ENCODE peak calls at places on chromosome 7, in four cellular contexts. I is fibroblast of lung, F is spleen, U is ascending aorta. M is an unnamed sample.

GRCh38 chr7:34136698-34137097 is 231.4 kb downstream of the BMPER start:
- DNase-seq in I (no peak), U (no peak), F (no peak), M (no peak)

GRCh38 chr7:101990811-101991418 is 173.5 kb downstream of the CUX1 start:
- DNase-seq in I (no peak), F (peak), U (no peak), M (no peak)

GRCh38 chr7:138239244-138239643 is 163.0 kb downstream of the AKR1D1 start:
- DNase-seq in F (no peak), I (peak), U (no peak), M (no peak)

GRCh38 chr7:142611566-142612250 is 137.6 kb upstream of the PRSS1 start:
- DNase-seq in U (no peak), F (no peak), I (no peak), M (no peak)

GRCh38 chr7:75531359-75531821 is 39.3 kb downstream of the SPDYE5 start:
- DNase-seq in I (peak), U (no peak), F (no peak), M (no peak)

GRCh38 chr7:93442478-93443224 is 131.9 kb downstream of the CALCR start:
- DNase-seq in I (peak), U (no peak), F (no peak), M (no peak)

GRCh38 chr7:94003446-94004023 is 620 bp downstream of the BET1 start:
- DNase-seq in F (no peak), I (peak), U (no peak), M (no peak)

GRCh38 chr7:25856056-25856780 is 295.8 kb upstream of the NFE2L3 start:
- DNase-seq in F (no peak), I (no peak), U (no peak), M (no peak)

GRCh38 chr7:133540096-133540860 is 287.4 kb downstream of the EXOC4 start:
- DNase-seq in I (peak), U (no peak), F (no peak), M (no peak)

GRCh38 chr7:50782376-50783208 is at the start of gene GRB10:
- DNase-seq in I (peak), U (no peak), F (no peak), M (no peak)

GRCh38 chr7:47080816-47081215 is 501.1 kb downstream of the TNS3 start:
- DNase-seq in F (no peak), U (no peak), I (peak), M (no peak)

GRCh38 chr7:23098029-23098428 is 7.6 kb upstream of the KLHL7 start:
- DNase-seq in U (no peak), F (no peak), I (no peak), M (no peak)

GRCh38 chr7:128947854-128948253 is 10.1 kb downstream of the IRF5 start:
- DNase-seq in I (no peak), U (no peak), F (no peak), M (no peak)

GRCh38 chr7:45689011-45689796 is 115.0 kb downstream of the ADCY1 start:
- DNase-seq in U (no peak), F (peak), I (peak), M (no peak)

GRCh38 chr7:51647931-51648351 is 331.3 kb upstream of the COBL start:
- DNase-seq in U (no peak), I (peak), F (no peak), M (peak)

GRCh38 chr7:54907981-54908380 is 110.8 kb upstream of the EGFR start:
- DNase-seq in F (no peak), I (no peak), U (no peak), M (peak)

GRCh38 chr7:82007315-82007714 is 237.5 kb upstream of the HGF start:
- DNase-seq in U (no peak), I (no peak), F (no peak), M (no peak)

GRCh38 chr7:99829520-99830160 is 1.8 kb downstream of the CYP3A43 start:
- DNase-seq in U (no peak), F (no peak), I (no peak), M (no peak)
- H3K27ac ChIP-seq in U (no peak), F (no peak), I (no peak), M (no peak)

DNA sequence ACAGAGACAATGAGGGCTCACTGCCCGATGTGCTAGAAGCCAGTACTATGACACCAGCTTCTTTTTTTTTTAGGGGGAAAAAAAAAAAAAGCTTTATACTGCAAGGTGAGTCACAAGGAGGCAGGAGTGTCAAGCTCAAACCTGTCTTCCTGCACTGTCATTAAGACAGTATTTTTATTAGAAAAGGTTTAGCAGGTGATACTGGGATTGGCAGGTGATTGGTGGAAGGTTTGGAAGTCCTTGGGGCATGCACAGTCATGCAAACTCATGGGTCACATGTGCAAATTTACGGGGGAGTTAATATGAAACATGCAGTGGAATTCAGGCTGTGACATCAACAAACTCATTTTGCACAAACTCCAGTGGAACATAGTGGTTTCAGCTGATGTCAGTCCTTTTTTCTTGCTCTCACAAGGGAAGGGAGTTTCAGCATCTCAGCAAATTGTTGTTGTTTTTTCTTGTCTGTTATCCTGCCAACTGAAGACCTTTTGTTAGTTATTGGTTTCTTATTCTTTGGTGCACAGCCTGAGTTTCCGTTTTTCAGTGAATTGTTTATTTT is 530.6 kb downstream of the ANKRD7 start:
- DNase-seq in I (no peak), F (no peak), U (no peak), M (peak)
- H3K27ac ChIP-seq in I (no peak), F (no peak), U (no peak), M (peak)

DNA sequence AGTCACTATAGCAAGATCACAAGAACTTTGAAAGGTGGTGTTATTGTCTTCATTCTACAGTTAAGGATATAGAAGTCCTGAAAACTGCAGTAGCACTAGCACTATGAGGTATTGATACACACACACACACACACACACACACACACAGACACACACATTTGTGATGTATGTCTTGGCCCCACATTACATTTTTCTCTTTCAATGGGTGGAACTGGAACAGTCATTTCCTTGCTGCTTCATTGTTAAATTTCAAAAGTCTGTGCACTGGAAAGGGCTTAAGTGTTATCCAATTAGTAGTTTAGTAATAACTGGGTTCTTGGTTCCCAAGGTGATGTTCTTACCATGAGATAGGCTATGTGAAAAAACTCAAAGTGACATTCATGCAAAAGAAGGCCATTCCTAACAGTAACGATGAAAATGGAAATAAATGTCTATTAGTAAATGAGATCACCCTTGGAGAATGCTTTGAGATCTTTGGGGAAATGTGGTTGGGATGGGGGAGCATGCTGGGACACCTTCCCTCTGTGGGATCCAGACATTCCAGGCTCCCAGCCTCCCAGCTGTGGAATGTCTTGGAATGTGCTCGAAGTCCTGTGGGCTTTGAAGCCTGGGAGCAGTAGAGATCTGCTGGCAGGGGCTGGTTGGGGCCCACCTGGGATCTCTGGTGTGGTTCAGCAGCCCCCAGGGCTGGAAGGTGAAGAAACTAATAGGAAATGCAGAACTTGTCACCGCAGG is 37.4 kb upstream of the CALD1 start:
- DNase-seq in F (no peak), U (no peak), I (peak), M (no peak)
- H3K27ac ChIP-seq in F (peak), U (peak), I (peak), M (peak)

DNA sequence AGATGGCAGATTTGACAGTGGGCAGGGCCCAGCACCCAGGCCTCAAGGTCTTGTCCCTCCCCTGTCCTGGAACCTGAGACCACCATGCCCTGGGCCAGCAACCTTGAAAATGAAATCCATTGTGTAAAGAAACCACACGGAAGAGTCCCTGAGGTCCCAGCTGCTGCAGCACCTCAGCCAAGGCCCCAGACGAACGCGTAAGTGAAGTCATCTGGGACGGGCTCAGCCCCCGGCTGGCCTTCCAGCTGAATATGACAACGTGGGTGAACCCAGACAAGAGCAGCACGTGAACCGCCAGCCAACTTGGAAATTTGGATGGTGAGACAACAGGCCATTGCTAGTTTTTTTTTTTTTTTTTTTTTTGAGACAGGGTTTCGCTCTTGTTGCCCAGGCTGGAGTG is 70.3 kb downstream of the CYTH3 start:
- DNase-seq in U (no peak), I (no peak), F (no peak), M (no peak)
- H3K27ac ChIP-seq in U (no peak), I (no peak), F (no peak), M (no peak)

GRCh38 chr7:13442226-13442625 is 547.2 kb downstream of the ETV1 start:
- DNase-seq in U (no peak), I (no peak), F (no peak), M (no peak)
- H3K27ac ChIP-seq in U (no peak), I (no peak), F (no peak), M (no peak)

GRCh38 chr7:15765753-15766152 is 79.3 kb upstream of the MEOX2 start:
- DNase-seq in I (no peak), U (no peak), F (no peak), M (no peak)

GRCh38 chr7:15764010-15764409 is 77.5 kb upstream of the MEOX2 start:
- DNase-seq in F (no peak), U (no peak), I (no peak), M (no peak)

DNA sequence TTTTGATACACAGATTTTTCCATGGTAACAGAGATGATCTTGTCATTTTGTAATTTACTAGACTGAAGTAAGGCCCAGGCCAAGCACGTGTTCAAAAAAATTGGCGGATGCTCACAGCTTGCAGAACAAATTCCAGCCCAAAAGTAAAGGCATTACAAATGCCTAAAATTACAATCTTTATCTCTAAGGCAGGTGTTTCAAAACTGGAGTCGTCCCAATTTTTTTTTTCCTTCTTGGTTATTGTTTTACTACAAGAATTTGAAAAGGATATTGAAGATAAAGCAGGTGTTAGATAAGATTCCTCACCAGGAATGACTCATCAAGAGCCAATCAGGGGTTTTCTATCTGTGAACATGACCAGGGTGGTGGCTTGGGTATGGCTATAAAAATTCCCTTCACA is 78.5 kb upstream of the MEOX2 start:
- DNase-seq in I (no peak), F (no peak), U (no peak), M (no peak)
- H3K27ac ChIP-seq in I (no peak), F (no peak), U (no peak), M (no peak)

GRCh38 chr7:73518470-73518869 is 3.6 kb downstream of the BAZ1B start:
- DNase-seq in U (no peak), F (peak), I (no peak), M (no peak)
- H3K27ac ChIP-seq in U (no peak), F (no peak), I (no peak), M (no peak)

GRCh38 chr7:116957874-116958273 is 4.6 kb downstream of the ST7 start:
- DNase-seq in I (no peak), U (no peak), F (no peak), M (no peak)

GRCh38 chr7:116955801-116956514 is 2.7 kb downstream of the ST7 start:
- DNase-seq in F (no peak), I (peak), U (no peak), M (no peak)

GRCh38 chr7:116954443-116954838 is 1.1 kb downstream of the ST7 start:
- DNase-seq in I (no peak), U (no peak), F (no peak), M (no peak)

GRCh38 chr7:116955340-116955739 is 2.0 kb downstream of the ST7 start:
- DNase-seq in I (no peak), U (no peak), F (no peak), M (no peak)

DNA sequence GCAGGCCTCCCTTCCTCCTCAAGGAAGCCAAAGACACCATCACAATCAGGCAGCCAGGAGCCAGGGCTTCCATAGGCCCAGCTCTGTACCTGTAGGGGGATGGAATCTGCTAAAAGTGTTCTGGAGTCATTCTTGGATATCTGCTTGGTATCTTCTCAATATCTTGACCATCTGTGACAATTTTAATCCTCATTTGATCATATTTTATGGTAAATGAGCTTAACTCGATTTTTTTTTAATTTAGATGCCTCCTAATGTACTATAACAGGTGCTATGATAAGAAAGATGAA is 3.2 kb downstream of the ST7 start:
- DNase-seq in U (no peak), I (no peak), F (no peak), M (no peak)
- H3K27ac ChIP-seq in U (peak), I (no peak), F (peak), M (no peak)